ENCODE peak calls at places on chromosomes 13 and 19, in four cellular contexts. A, G, O and X are unnamed samples.

GRCh38 chr19:39661565-39661964 is 5.9 kb downstream of the LGALS16 start:
- DNase-seq in A (no peak), G (no peak), O (no peak), X (no peak)

GRCh38 chr19:41997121-41997850 is 3.3 kb upstream of the ATP1A3 start:
- DNase-seq in A (no peak), G (peak), O (peak), X (peak)

GRCh38 chr13:74229242-74229641 is 95.0 kb upstream of the KLF12 start:
- DNase-seq in A (no peak), G (no peak), O (no peak), X (no peak)

GRCh38 chr13:34161829-34162544 is 344.0 kb downstream of the RFC3 start:
- DNase-seq in A (no peak), G (no peak), O (no peak), X (no peak)

GRCh38 chr19:17725422-17726078 is 6.3 kb downstream of the MAP1S start:
- DNase-seq in A (no peak), G (peak), O (no peak), X (no peak)

GRCh38 chr13:45500492-45501174 is 35.9 kb downstream of the COG3 start:
- DNase-seq in A (no peak), G (no peak), O (no peak), X (no peak)

GRCh38 chr13:44523176-44524017 is 52.7 kb downstream of the TSC22D1 start:
- DNase-seq in A (no peak), G (no peak), O (peak), X (no peak)

GRCh38 chr19:45477713-45478453 is 10.1 kb downstream of the FOSB start:
- DNase-seq in A (no peak), G (no peak), O (no peak), X (no peak)

GRCh38 chr13:75739244-75739868 is 103.2 kb downstream of the LMO7 start:
- DNase-seq in A (no peak), G (no peak), O (no peak), X (no peak)

GRCh38 chr19:50003810-50004419 is 21.3 kb downstream of the VRK3 start:
- DNase-seq in A (no peak), G (no peak), O (peak), X (no peak)

GRCh38 chr19:41133260-41133659 is 19.0 kb downstream of the CYP2F1 start:
- DNase-seq in A (no peak), G (no peak), O (no peak), X (no peak)

GRCh38 chr13:27182844-27183497 is 11.4 kb upstream of the USP12 start:
- DNase-seq in A (no peak), G (no peak), O (no peak), X (no peak)

GRCh38 chr13:100875392-100876043 is 200.9 kb upstream of the TMTC4 start:
- DNase-seq in A (no peak), G (no peak), O (no peak), X (no peak)

GRCh38 chr19:7869453-7869909 is 4.7 kb downstream of the PRR36 start:
- DNase-seq in A (no peak), G (peak), O (peak), X (peak)

GRCh38 chr19:47200530-47200929 is 30.5 kb downstream of the BBC3 start:
- DNase-seq in A (no peak), G (no peak), O (no peak), X (no peak)

GRCh38 chr19:32206065-32206464 is 139.3 kb upstream of the ZNF507 start:
- DNase-seq in A (no peak), G (no peak), O (peak), X (no peak)

GRCh38 chr13:29182216-29182615 is 362.1 kb downstream of the MTUS2 start:
- DNase-seq in A (no peak), G (no peak), O (no peak), X (no peak)

GRCh38 chr19:18152817-18153554 is at the start of gene PIK3R2:
- DNase-seq in A (peak), G (peak), O (peak), X (peak)

GRCh38 chr13:44921931-44922758 is 67.1 kb downstream of the NUFIP1 start:
- DNase-seq in A (no peak), G (no peak), O (no peak), X (no peak)

GRCh38 chr13:90414691-90415596 is 932.5 kb upstream of the MIR17HG start:
- DNase-seq in A (no peak), G (no peak), O (no peak), X (no peak)

GRCh38 chr19:57587529-57587928 is 3.6 kb downstream of the ZIK1 start:
- DNase-seq in A (no peak), G (no peak), O (no peak), X (no peak)

GRCh38 chr19:33247441-33247819 is 21.8 kb upstream of the SLC7A10 start:
- DNase-seq in A (no peak), G (no peak), O (no peak), X (no peak)

GRCh38 chr19:10612515-10613119 is 12.7 kb upstream of the SLC44A2 start:
- DNase-seq in A (no peak), G (no peak), O (peak), X (no peak)

GRCh38 chr13:42495751-42496150 is 78.2 kb upstream of the TNFSF11 start:
- DNase-seq in A (no peak), G (no peak), O (no peak), X (no peak)

GRCh38 chr13:66803759-66804456 is 426.2 kb downstream of the PCDH9 start:
- DNase-seq in A (no peak), G (no peak), O (no peak), X (no peak)

GRCh38 chr19:52171321-52172169 is at the start of gene ZNF836:
- DNase-seq in A (peak), G (peak), O (peak), X (peak)

GRCh38 chr13:76189882-76190519 is 553.9 kb downstream of the LMO7 start:
- DNase-seq in A (no peak), G (peak), O (no peak), X (no peak)

GRCh38 chr19:6271721-6272410 is 7.9 kb downstream of the MLLT1 start:
- DNase-seq in A (no peak), G (peak), O (no peak), X (no peak)

GRCh38 chr19:45340899-45341453 is 426 bp downstream of the KLC3 start:
- DNase-seq in A (no peak), G (peak), O (no peak), X (no peak)

GRCh38 chr19:53597023-53597422 is 34.8 kb upstream of the DPRX start:
- DNase-seq in A (no peak), G (no peak), O (no peak), X (no peak)

GRCh38 chr19:13060233-13060963 is 42.3 kb downstream of the LYL1 start:
- DNase-seq in A (no peak), G (no peak), O (no peak), X (peak)

GRCh38 chr13:106989866-106990265 is 421.9 kb upstream of the ARGLU1 start:
- DNase-seq in A (no peak), G (no peak), O (no peak), X (no peak)

GRCh38 chr13:64158910-64159309 is 2743.3 kb upstream of the PCDH20 start:
- DNase-seq in A (no peak), G (no peak), O (no peak), X (no peak)

GRCh38 chr13:67620665-67621064 is 390.5 kb upstream of the PCDH9 start:
- DNase-seq in A (no peak), G (no peak), O (no peak), X (no peak)

GRCh38 chr19:34996978-34997640 is 3.0 kb upstream of the GRAMD1A start:
- DNase-seq in A (no peak), G (no peak), O (no peak), X (no peak)

GRCh38 chr13:64029343-64030093 is 2613.9 kb upstream of the PCDH20 start:
- DNase-seq in A (no peak), G (peak), O (no peak), X (no peak)

GRCh38 chr19:10404888-10405808 is 1.8 kb upstream of the CDC37 start:
- DNase-seq in A (no peak), G (no peak), O (no peak), X (no peak)

GRCh38 chr19:49682274-49682673 is 5.2 kb downstream of the PRMT1 start:
- DNase-seq in A (no peak), G (no peak), O (no peak), X (no peak)

GRCh38 chr19:5933391-5933998 is 19.4 kb downstream of the CAPS start:
- DNase-seq in A (no peak), G (no peak), O (no peak), X (no peak)

GRCh38 chr13:43848250-43848649 is 31.3 kb downstream of the CCDC122 start:
- DNase-seq in A (no peak), G (no peak), O (no peak), X (no peak)

DNA sequence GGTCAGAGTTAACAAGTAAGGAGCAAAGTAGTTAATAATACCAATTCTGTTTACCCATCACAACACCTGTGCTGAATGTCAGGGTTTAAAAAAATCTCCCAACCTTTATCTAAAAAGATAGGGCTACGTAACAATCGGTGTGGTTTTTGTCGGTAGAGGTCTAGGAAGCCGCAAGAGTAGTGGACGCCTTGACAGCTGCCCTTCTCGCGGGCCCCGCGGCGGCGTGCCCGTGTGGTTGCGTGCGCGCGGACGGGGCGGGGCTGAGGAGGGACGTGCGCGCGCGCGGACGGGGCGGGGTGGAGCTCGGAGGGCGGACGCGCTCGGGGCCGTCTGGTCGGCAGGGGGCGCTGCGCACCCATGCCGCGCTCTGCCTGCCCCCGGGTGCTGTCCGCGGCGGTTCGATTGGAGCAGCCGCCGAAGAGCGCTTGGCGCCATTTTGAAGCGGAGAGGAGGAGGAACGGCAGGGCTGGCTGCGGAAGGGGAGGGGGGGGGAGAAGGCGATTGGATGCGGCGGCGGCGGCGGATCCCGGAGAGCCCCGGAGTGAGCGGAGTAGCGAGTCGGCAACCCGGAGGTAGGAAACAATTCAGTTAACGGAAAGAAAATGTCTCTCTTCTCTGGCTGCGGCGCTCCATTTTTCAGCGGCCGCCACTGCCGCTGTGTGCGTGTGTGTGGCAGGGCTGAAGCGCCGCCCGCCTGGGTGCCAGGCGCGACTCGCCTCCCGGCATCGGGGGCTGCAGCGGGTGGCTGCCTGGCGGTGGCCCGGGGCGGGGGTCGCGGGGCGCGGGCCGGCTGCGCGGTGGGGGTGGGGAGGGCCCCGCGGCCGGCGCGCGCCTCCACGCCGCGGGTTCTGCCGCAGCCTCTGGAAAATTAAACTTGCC is at the start of gene PDS5B:
- DNase-seq in A (peak), G (peak), O (peak), X (peak)
- TF ChIP-seq CTCF in A (peak), G (peak), O (peak), X (peak)

GRCh38 chr13:20711301-20712044 is 8.0 kb downstream of the IL17D start:
- DNase-seq in A (no peak), G (peak), O (no peak), X (peak)
- TF ChIP-seq CTCF in A (no peak), G (no peak), O (no peak), X (no peak)

GRCh38 chr19:310141-310651 is 19.0 kb upstream of the PLPP2 start:
- DNase-seq in A (no peak), G (no peak), O (no peak), X (no peak)
- TF ChIP-seq CTCF in A (no peak), G (no peak), O (no peak), X (no peak)

GRCh38 chr13:95745752-95746151 is 68.8 kb downstream of the DNAJC3 start:
- DNase-seq in A (no peak), G (no peak), O (no peak), X (no peak)
- TF ChIP-seq CTCF in A (no peak), G (no peak), O (no peak), X (peak)

GRCh38 chr13:57633950-57634828 is 2.6 kb downstream of the PCDH17 start:
- DNase-seq in A (no peak), G (peak), O (no peak), X (peak)
- TF ChIP-seq CTCF in A (peak), G (no peak), O (no peak), X (peak)

DNA sequence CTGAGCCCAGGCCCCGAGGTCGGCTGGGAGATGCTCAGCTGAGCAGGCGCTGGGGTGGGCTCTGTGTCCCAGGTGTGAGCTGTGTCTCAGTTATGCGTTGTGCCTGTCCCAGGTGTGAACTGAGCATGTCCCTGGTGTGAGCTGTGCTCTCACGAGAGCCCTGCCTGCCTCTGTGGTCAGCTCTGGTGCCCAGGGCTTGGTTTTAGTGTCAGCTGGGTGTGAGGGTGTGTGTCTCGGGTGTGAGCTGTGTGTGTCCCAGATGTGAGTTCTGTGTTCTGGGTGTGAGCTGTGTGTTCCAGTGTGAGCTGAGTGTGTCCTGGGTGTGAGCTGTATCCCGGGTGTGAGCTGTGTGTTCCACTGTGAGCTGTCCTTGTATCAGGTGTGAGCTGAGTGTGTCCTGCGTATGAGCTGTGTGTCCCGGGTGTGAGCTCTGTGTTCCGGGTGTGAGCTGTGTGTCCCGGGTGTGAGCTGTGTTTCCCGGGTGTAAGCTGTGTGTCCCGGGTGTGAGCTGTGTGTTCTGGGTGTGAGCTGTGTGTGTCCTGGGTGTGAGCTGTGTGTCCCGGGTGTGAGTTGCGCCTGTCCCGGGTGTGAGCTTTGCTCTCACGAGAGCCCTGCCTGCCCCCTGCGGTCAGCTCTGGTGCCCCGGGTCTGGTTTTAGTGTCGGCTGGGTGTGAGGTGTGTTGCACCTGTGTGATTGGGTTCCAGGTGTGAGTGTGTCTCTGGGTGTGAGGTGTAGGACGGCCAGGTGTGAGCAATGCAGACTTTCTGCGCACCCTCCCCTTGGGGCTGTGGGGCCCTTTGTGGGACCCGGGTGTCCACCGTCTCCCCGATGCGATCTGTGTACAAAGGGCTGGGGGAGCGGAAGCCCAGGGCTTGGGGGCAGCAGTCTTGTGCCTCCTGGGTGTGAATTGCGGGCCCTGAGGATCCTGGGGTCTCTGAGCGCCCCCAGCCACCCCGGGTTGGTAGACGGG is 7.1 kb upstream of the PEAK3 start:
- DNase-seq in A (no peak), G (no peak), O (no peak), X (no peak)
- TF ChIP-seq CTCF in A (no peak), G (no peak), O (no peak), X (no peak)